ENCODE peak calls at places on chromosomes 4 and X, in six cellular contexts. D is suprapubic skin, P is fibroblast of lung, C is ovary, H is left ventricle myocardium inferior, S is endodermal cell. U is an unnamed sample.

GRCh38 chrX:6225307-6226052 is 3.2 kb downstream of the NLGN4X start:
- DNase-seq in D (no peak), P (no peak), C (no peak), H (no peak), S (peak), U (no peak)

GRCh38 chr4:158729716-158730559 is 6.7 kb upstream of the PPID start:
- DNase-seq in D (no peak), P (peak), C (peak), H (peak), S (peak), U (peak)

GRCh38 chr4:155891058-155891457 is 12.4 kb upstream of the TDO2 start:
- DNase-seq in D (no peak), P (no peak), C (no peak), H (no peak), S (no peak), U (no peak)

GRCh38 chr4:139655116-139655515 is 10.5 kb upstream of the MGST2 start:
- DNase-seq in D (no peak), P (peak), C (no peak), H (no peak), S (no peak), U (no peak)

GRCh38 chr4:80005863-80006262 is 67.2 kb downstream of the ANTXR2 start:
- DNase-seq in D (no peak), P (no peak), C (no peak), H (no peak), S (no peak), U (no peak)

GRCh38 chr4:128863314-128864075 is 54.0 kb downstream of the JADE1 start:
- DNase-seq in D (peak), P (peak), C (peak), H (peak), S (peak), U (peak)

GRCh38 chr4:102157984-102158383 is 187.3 kb downstream of the SLC39A8 start:
- DNase-seq in D (no peak), P (no peak), C (no peak), H (no peak), S (no peak), U (no peak)

GRCh38 chrX:42128587-42128986 is 205.2 kb upstream of the CASK start:
- DNase-seq in D (no peak), P (no peak), C (no peak), H (no peak), S (no peak), U (no peak)

GRCh38 chr4:111943796-111944203 is 201.5 kb upstream of the FAM241A start:
- DNase-seq in D (no peak), P (peak), C (no peak), H (no peak), S (peak), U (peak)

GRCh38 chr4:14916554-14917304 is 85.6 kb upstream of the CPEB2 start:
- DNase-seq in D (no peak), P (peak), C (no peak), H (no peak), S (peak), U (peak)

GRCh38 chrX:1584237-1585011 is 7.0 kb upstream of the AKAP17A start:
- DNase-seq in D (no peak), P (no peak), C (no peak), H (no peak), S (peak), U (no peak)

GRCh38 chr4:121824950-121825349 is 1.3 kb upstream of the CCNA2 start:
- DNase-seq in D (no peak), P (no peak), C (no peak), H (no peak), S (no peak), U (no peak)

GRCh38 chrX:139192386-139192961 is 338.1 kb upstream of the F9 start:
- DNase-seq in D (no peak), P (no peak), C (no peak), H (no peak), S (no peak), U (no peak)

GRCh38 chrX:13791559-13791958 is 25.3 kb downstream of the GPM6B start:
- DNase-seq in D (no peak), P (no peak), C (no peak), H (no peak), S (no peak), U (no peak)

GRCh38 chrX:13791145-13791544 is 25.7 kb downstream of the GPM6B start:
- DNase-seq in D (no peak), P (no peak), C (no peak), H (no peak), S (no peak), U (no peak)

GRCh38 chrX:13794417-13794816 is 22.5 kb downstream of the GPM6B start:
- DNase-seq in D (no peak), P (no peak), C (no peak), H (no peak), S (no peak), U (no peak)

GRCh38 chrX:13793897-13794296 is 23.0 kb downstream of the GPM6B start:
- DNase-seq in D (no peak), P (no peak), C (no peak), H (no peak), S (no peak), U (no peak)

GRCh38 chrX:13790206-13791131 is 26.4 kb downstream of the GPM6B start:
- DNase-seq in D (no peak), P (peak), C (no peak), H (no peak), S (no peak), U (no peak)
- H3K27ac ChIP-seq in D (peak), P (no peak), C (no peak), H (peak), S (no peak), U (no peak)

GRCh38 chrX:30610050-30610449 is 32.5 kb upstream of the TASL start:
- DNase-seq in D (no peak), P (no peak), C (no peak), H (no peak), S (no peak), U (no peak)
- H3K27ac ChIP-seq in D (no peak), P (no peak), C (no peak), H (no peak), S (no peak), U (no peak)

DNA sequence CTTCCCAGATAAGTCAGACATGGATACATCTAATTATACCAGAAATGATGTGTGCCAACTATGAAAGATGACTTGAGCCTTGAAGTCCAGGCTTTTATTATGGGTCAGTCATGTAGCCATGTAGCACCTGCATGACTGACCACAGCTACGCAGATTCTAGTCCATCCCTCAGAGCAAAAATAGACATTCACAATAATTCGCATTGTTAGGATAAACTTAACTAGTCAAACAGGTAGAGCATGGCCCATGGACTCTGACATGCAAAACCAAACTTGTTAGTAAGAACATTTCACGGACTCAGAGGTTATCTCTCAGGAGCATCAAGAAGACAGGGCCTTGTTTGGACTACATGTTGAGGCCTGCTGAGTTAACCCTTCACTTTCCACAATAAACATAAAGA is 132.6 kb downstream of the PWWP3B start:
- DNase-seq in D (no peak), P (no peak), C (no peak), H (no peak), S (no peak), U (no peak)
- H3K27ac ChIP-seq in D (no peak), P (no peak), C (no peak), H (no peak), S (no peak), U (no peak)

GRCh38 chr4:5143306-5143861 is 92.1 kb downstream of the STK32B start:
- DNase-seq in D (no peak), P (no peak), C (no peak), H (no peak), S (no peak), U (no peak)
- H3K27ac ChIP-seq in D (no peak), P (no peak), C (no peak), H (no peak), S (no peak), U (no peak)

DNA sequence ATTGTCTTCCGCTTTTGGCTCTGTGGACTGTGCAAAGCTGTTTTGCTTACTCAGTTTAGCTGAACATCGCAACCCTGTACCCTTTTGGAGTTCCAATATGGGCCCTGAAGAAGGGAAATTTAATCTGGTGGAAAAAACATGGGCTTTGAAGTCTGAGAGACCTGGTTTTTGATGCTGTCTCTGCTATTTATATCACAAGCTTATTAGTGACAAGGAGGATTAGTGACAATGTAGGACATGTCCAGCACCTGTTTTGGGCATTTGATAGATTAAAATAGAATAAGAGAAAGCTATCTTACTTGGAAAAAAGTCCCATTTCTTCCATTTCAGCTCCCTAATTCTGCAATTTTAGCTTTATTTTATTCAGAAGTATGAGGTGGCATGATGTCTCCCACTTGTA is 417.3 kb downstream of the SPRY1 start:
- DNase-seq in D (no peak), P (no peak), C (no peak), H (no peak), S (no peak), U (no peak)
- H3K27ac ChIP-seq in D (no peak), P (no peak), C (no peak), H (no peak), S (no peak), U (no peak)

GRCh38 chrX:45699158-45699557 is 498.5 kb upstream of the DIPK2B start:
- DNase-seq in D (no peak), P (peak), C (no peak), H (no peak), S (no peak), U (no peak)
- H3K27ac ChIP-seq in D (no peak), P (peak), C (no peak), H (no peak), S (no peak), U (no peak)

DNA sequence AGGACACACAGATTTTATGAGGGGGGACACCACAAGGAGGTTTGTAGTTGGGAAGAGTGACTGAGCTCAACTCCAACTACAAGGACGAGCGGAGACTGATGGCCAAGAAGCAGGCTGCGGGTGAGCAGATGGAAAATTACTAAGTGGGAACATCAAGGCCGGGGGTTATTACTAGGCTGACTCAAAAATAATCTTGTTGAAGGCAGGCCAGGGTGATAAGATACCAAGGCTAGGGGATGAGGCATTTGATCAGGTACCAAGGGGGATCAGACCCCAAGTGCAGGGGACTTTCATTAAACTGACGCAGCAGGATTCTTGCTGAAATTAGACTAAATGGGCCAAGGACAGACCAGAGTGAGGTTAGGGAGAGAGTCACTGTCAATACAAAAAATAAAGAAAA is 119.4 kb upstream of the SORBS2 start:
- DNase-seq in D (no peak), P (no peak), C (no peak), H (no peak), S (no peak), U (peak)
- H3K27ac ChIP-seq in D (no peak), P (no peak), C (no peak), H (no peak), S (no peak), U (peak)

U was measured in adrenal gland.